ENCODE peak calls at places on chromosomes 6 and 20, in five cellular contexts. H is spleen, O is tibial nerve, D is hepatocyte, L is PC-9. A is an unnamed sample.
A peak's percentile ranks its signal among the peaks of the same experiment; 100 is the strongest.

GRCh38 chr6:151440930-151441329 is 11.0 kb downstream of the RMND1 start:
- DNase-seq in H (no peak), O (no peak), D (no peak), L (no peak), A (no peak)

GRCh38 chr20:18645851-18646250 is 58.0 kb downstream of the DTD1 start:
- DNase-seq in H (no peak), O (no peak), D (no peak), L (no peak), A (no peak)

GRCh38 chr6:148343383-148343782 is 745 bp downstream of the SASH1 start:
- DNase-seq in H (no peak), O (no peak), D (no peak), L (peak; percentile 71), A (no peak)

GRCh38 chr6:134223761-134224445 is 94.0 kb downstream of the SGK1 start:
- DNase-seq in H (no peak), O (no peak), D (no peak), L (no peak), A (no peak)

GRCh38 chr20:31923388-31924271 is 28.2 kb downstream of the PDRG1 start:
- DNase-seq in H (no peak), O (no peak), D (no peak), L (no peak), A (peak; percentile 76)

GRCh38 chr6:40276176-40276575 is 311.0 kb downstream of the LRFN2 start:
- DNase-seq in H (no peak), O (no peak), D (no peak), L (no peak), A (no peak)

GRCh38 chr6:4280721-4281120 is 145.3 kb upstream of the ECI2 start:
- DNase-seq in H (no peak), O (no peak), D (peak; percentile 55), L (peak; percentile 81), A (peak; percentile 80)

GRCh38 chr20:420721-421574 is 12.8 kb downstream of the RBCK1 start:
- DNase-seq in H (peak; percentile 86), O (no peak), D (no peak), L (no peak), A (no peak)

GRCh38 chr6:90521955-90522354 is 64.9 kb downstream of the MAP3K7 start:
- DNase-seq in H (no peak), O (no peak), D (no peak), L (no peak), A (no peak)

GRCh38 chr6:19137419-19138035 is 699.6 kb upstream of the ID4 start:
- DNase-seq in H (no peak), O (no peak), D (no peak), L (no peak), A (no peak)

GRCh38 chr6:158253248-158253647 is 59.0 kb upstream of the TULP4 start:
- DNase-seq in H (no peak), O (no peak), D (no peak), L (no peak), A (no peak)

GRCh38 chr6:163634514-163635171 is 220.1 kb downstream of the QKI start:
- DNase-seq in H (no peak), O (no peak), D (peak; percentile 43), L (no peak), A (peak; percentile 79)

GRCh38 chr6:54419885-54420284 is 111.6 kb downstream of the TINAG start:
- DNase-seq in H (no peak), O (no peak), D (peak; percentile 11), L (peak; percentile 52), A (no peak)

GRCh38 chr20:1327241-1327653 is 1.7 kb downstream of the SDCBP2 start:
- DNase-seq in H (peak; percentile 76), O (no peak), D (peak; percentile 46), L (no peak), A (peak; percentile 34)

GRCh38 chr20:1393507-1393882 is 641 bp upstream of the FKBP1A start:
- DNase-seq in H (no peak), O (no peak), D (no peak), L (no peak), A (no peak)

GRCh38 chr6:41878246-41878645 is 16.9 kb downstream of the USP49 start:
- DNase-seq in H (no peak), O (no peak), D (no peak), L (no peak), A (no peak)

GRCh38 chr20:33411136-33411690 is 9.9 kb upstream of the CDK5RAP1 start:
- DNase-seq in H (no peak), O (no peak), D (no peak), L (no peak), A (no peak)

GRCh38 chr6:133890941-133891813 is 2.3 kb downstream of the TCF21 start:
- DNase-seq in H (peak; percentile 72), O (no peak), D (peak; percentile 39), L (no peak), A (no peak)

GRCh38 chr20:21571841-21572690 is 58.2 kb upstream of the NKX2-2 start:
- DNase-seq in H (no peak), O (no peak), D (peak; percentile 23), L (no peak), A (no peak)

GRCh38 chr6:7761047-7761446 is 35.1 kb downstream of the BMP6 start:
- DNase-seq in H (no peak), O (no peak), D (no peak), L (peak; percentile 62), A (no peak)

GRCh38 chr6:71080793-71081192 is 123.9 kb upstream of the B3GAT2 start:
- DNase-seq in H (no peak), O (no peak), D (no peak), L (no peak), A (no peak)

GRCh38 chr6:71077655-71078054 is 120.8 kb upstream of the B3GAT2 start:
- DNase-seq in H (no peak), O (no peak), D (no peak), L (no peak), A (no peak)

GRCh38 chr6:71082033-71082620 is 125.3 kb upstream of the B3GAT2 start:
- DNase-seq in H (no peak), O (no peak), D (no peak), L (no peak), A (no peak)

GRCh38 chr6:71080151-71080550 is 123.3 kb upstream of the B3GAT2 start:
- DNase-seq in H (no peak), O (no peak), D (no peak), L (no peak), A (no peak)

GRCh38 chr6:71079707-71080106 is 122.8 kb upstream of the B3GAT2 start:
- DNase-seq in H (no peak), O (no peak), D (no peak), L (no peak), A (no peak)
- H3K27me3 ChIP-seq in H (no peaks in the 10 kb centered on the region), O (no peaks in the 10 kb centered on the region), D (no peaks in the 10 kb centered on the region), L (no peaks in the 10 kb centered on the region), A (no peaks in the 10 kb centered on the region)

DNA sequence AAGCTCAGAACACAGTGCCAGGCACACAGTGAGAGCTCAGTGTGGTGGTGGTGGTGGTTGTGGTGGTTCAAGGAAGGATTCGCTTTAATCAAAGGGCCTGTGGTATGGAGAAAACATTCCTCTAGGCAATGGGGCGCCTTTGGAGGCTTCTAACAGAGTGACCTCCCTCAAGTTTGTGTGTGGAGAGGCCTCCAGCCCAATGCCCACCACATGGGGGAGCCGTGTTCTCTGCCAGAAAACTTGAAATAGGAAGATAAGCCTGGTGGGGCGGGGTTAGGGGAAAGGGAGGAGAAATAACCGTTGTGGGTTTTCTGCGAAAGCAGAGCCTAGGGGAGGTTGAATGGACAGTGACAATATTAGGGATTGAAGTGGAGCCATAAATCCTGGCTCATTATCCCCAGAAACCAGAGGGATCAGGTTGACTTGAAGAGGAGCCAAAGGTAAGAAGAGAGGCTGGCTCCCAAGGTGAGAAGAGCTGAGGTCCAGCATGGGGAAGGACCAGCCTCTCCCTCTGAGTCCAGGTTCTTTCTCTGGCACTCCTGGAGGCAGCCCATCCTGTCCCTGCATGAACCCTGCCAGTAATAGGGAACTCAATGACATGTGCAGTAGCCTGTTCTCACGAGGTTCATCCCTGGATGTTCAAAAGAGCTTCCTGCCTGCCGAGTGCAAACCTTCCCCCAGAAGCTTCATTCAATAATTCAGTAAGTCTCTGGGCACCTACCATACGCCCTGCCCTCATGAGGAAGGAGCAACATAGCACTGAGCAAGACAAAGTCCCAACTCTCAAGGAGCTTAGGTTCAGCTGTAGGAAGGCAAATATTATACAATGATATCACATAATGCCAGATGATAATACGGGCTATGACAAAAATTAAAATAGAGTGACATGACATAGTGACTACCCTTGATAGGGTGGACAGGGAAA is 51.4 kb downstream of the TGM2 start:
- DNase-seq in H (no peak), O (no peak), D (peak; percentile 47), L (no peak), A (peak; percentile 86)
- TF ChIP-seq CTCF in H (peak; percentile 48), O (no peak), D (peak; percentile 33), L (peak; percentile 46), A (peak; percentile 83)

GRCh38 chr20:4109587-4109986 is 94.2 kb upstream of the RNF24 start:
- DNase-seq in H (no peak), O (no peak), D (no peak), L (peak; percentile 88), A (no peak)

GRCh38 chr20:4112490-4113420 is 97.4 kb upstream of the RNF24 start:
- DNase-seq in H (no peak), O (peak; percentile 35), D (no peak), L (peak; percentile 67), A (no peak)

GRCh38 chr20:4110885-4111284 is 95.5 kb upstream of the RNF24 start:
- DNase-seq in H (no peak), O (no peak), D (no peak), L (no peak), A (no peak)

GRCh38 chr20:4113546-4113945 is 98.2 kb upstream of the RNF24 start:
- DNase-seq in H (no peak), O (no peak), D (no peak), L (no peak), A (no peak)

DNA sequence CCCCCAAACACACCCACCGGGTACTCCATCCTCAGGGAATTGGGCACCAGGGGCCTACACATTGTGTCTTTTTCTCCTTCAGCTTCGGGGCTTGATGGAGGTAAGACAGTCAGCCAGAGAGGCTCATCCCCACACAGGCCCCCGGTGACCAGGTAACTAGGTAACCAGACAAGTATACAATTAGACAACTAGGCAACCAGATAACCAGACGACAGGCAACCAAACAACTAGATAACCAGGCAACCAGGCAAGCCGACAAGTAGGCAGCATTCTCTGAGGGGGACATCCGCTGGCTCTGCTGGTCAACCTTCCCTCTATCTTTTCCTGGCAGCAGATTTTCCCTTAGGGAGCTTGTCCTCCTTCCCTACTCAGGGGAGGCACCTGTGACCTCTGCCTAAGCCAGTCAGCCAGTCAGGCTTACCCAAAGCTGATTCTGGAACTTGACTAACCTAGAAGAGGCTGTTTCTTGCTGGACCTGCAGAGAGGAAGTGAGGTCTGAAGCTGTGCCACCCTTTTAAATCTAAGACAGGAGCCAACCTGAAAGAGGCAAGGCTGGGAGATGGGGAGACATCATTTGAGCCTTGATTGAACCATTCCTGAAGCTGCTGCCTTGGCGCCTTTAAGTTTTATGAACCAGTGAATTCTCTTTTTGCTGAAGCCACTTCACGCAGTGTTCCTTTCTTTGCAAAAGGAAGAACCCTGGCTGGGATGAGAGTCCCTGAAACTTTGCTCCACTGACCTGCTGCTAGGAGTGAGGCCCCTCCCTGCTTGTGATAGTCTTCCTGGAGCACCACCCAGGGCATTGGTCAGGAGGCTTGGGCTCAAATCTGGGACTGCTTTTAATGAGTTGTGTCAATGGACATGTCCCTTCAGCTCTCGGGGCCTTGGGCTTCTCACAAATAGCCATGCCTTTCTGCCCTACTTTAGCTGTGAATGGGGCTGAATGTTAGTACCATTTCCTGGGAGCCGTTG is 96.4 kb upstream of the RNF24 start:
- DNase-seq in H (no peak), O (no peak), D (no peak), L (no peak), A (no peak)
- H3K36me3 ChIP-seq in H (no peaks in the 10 kb centered on the region), O (no peaks in the 10 kb centered on the region), D (no peaks in the 10 kb centered on the region), L (no peaks in the 10 kb centered on the region), A (no peaks in the 10 kb centered on the region)

DNA sequence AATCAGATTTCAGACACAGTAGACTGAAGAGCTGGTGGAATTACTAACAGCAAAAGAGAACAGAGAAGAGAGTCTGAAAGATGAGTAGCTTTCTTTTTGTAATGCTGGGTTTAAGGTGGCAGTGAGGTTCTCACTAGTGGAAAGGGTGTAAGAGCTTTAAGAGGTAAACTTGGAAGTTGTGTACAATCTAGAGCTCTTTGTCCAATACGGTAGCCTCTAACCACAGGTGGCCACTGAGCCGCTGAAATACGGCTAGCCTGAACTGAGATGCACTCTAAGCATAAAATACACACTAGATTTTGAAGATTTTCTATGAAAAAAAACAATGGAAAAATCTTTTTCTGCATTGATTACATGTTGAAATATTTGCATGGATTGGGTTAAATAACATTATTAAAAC is 4.0 kb downstream of the ELOVL2 start:
- DNase-seq in H (no peak), O (no peak), D (no peak), L (no peak), A (no peak)
- H3K27me3 ChIP-seq in H (peaks cover 86% of the 10 kb centered on the region), O (no peaks in the 10 kb centered on the region), D (peaks cover 16% of the 10 kb centered on the region), L (no peaks in the 10 kb centered on the region), A (peaks cover 35% of the 10 kb centered on the region)

A was measured in RWPE2.